ENCODE peak calls at places on chromosomes 16 and 17, in eight cellular contexts. One of them, this sample, is unnamed.

GRCh38 chr16:11217651-11218323 is 38.2 kb downstream of the SOCS1 start:
- DNase-seq in fibroblast of lung: no peak
- DNase-seq in heart left ventricle: no peak
- DNase-seq in upper lobe of left lung: no peak
- DNase-seq in sigmoid colon: no peak
- DNase-seq in breast epithelium: no peak
- DNase-seq in tibial artery: no peak
- DNase-seq in stomach: no peak
- DNase-seq in this sample: no peak

GRCh38 chr17:47862621-47863440 is 11.9 kb upstream of the SP6 start:
- DNase-seq in fibroblast of lung: peak; percentile 89
- DNase-seq in heart left ventricle: no peak
- DNase-seq in upper lobe of left lung: no peak
- DNase-seq in sigmoid colon: no peak
- DNase-seq in breast epithelium: no peak
- DNase-seq in tibial artery: no peak
- DNase-seq in stomach: no peak
- DNase-seq in this sample: no peak

GRCh38 chr17:56908061-56908542 is 5.7 kb downstream of the TRIM25 start:
- DNase-seq in fibroblast of lung: no peak
- DNase-seq in heart left ventricle: peak; percentile 75
- DNase-seq in upper lobe of left lung: peak; percentile 87
- DNase-seq in sigmoid colon: no peak
- DNase-seq in breast epithelium: no peak
- DNase-seq in tibial artery: peak; percentile 72
- DNase-seq in stomach: peak; percentile 58
- DNase-seq in this sample: no peak

GRCh38 chr16:2737238-2737605 is 15.2 kb upstream of the SRRM2 start:
- DNase-seq in fibroblast of lung: no peak
- DNase-seq in heart left ventricle: no peak
- DNase-seq in upper lobe of left lung: no peak
- DNase-seq in sigmoid colon: no peak
- DNase-seq in breast epithelium: no peak
- DNase-seq in tibial artery: no peak
- DNase-seq in stomach: no peak
- DNase-seq in this sample: no peak

GRCh38 chr17:3984719-3985444 is 20.6 kb upstream of the ATP2A3 start:
- DNase-seq in fibroblast of lung: no peak
- DNase-seq in heart left ventricle: no peak
- DNase-seq in upper lobe of left lung: no peak
- DNase-seq in sigmoid colon: no peak
- DNase-seq in breast epithelium: no peak
- DNase-seq in tibial artery: no peak
- DNase-seq in stomach: no peak
- DNase-seq in this sample: peak; percentile 7

GRCh38 chr17:6498356-6498755 is 54.1 kb downstream of the PIMREG start:
- DNase-seq in fibroblast of lung: no peak
- DNase-seq in heart left ventricle: no peak
- DNase-seq in upper lobe of left lung: no peak
- DNase-seq in sigmoid colon: peak; percentile 22
- DNase-seq in breast epithelium: peak; percentile 3
- DNase-seq in tibial artery: no peak
- DNase-seq in stomach: no peak
- DNase-seq in this sample: no peak

GRCh38 chr16:647173-647902 is 1.8 kb upstream of the WDR90 start:
- DNase-seq in fibroblast of lung: no peak
- DNase-seq in heart left ventricle: no peak
- DNase-seq in upper lobe of left lung: no peak
- DNase-seq in sigmoid colon: no peak
- DNase-seq in breast epithelium: no peak
- DNase-seq in tibial artery: no peak
- DNase-seq in stomach: peak; percentile 70
- DNase-seq in this sample: peak; percentile 59

GRCh38 chr17:35257080-35257701 is 14.3 kb downstream of the SLFN5 start:
- DNase-seq in fibroblast of lung: peak; percentile 69
- DNase-seq in heart left ventricle: no peak
- DNase-seq in upper lobe of left lung: peak; percentile 62
- DNase-seq in sigmoid colon: peak; percentile 74
- DNase-seq in breast epithelium: peak; percentile 92
- DNase-seq in tibial artery: no peak
- DNase-seq in stomach: peak; percentile 89
- DNase-seq in this sample: peak; percentile 81

GRCh38 chr17:55117063-55117611 is 147.6 kb upstream of the HLF start:
- DNase-seq in fibroblast of lung: no peak
- DNase-seq in heart left ventricle: no peak
- DNase-seq in upper lobe of left lung: no peak
- DNase-seq in sigmoid colon: no peak
- DNase-seq in breast epithelium: no peak
- DNase-seq in tibial artery: no peak
- DNase-seq in stomach: no peak
- DNase-seq in this sample: no peak

GRCh38 chr16:59067207-59067606 is 333.1 kb upstream of the GOT2 start:
- DNase-seq in fibroblast of lung: peak; percentile 21
- DNase-seq in heart left ventricle: peak; percentile 39
- DNase-seq in upper lobe of left lung: peak; percentile 40
- DNase-seq in sigmoid colon: no peak
- DNase-seq in breast epithelium: no peak
- DNase-seq in tibial artery: no peak
- DNase-seq in stomach: no peak
- DNase-seq in this sample: no peak

GRCh38 chr16:351804-352520 is 561 bp downstream of the AXIN1 start:
- DNase-seq in fibroblast of lung: no peak
- DNase-seq in heart left ventricle: no peak
- DNase-seq in upper lobe of left lung: no peak
- DNase-seq in sigmoid colon: no peak
- DNase-seq in breast epithelium: no peak
- DNase-seq in tibial artery: no peak
- DNase-seq in stomach: no peak
- DNase-seq in this sample: peak; percentile 77

GRCh38 chr17:31724026-31724425 is 135.0 kb downstream of the COPRS start:
- DNase-seq in fibroblast of lung: peak; percentile 85
- DNase-seq in heart left ventricle: no peak
- DNase-seq in upper lobe of left lung: no peak
- DNase-seq in sigmoid colon: no peak
- DNase-seq in breast epithelium: no peak
- DNase-seq in tibial artery: no peak
- DNase-seq in stomach: no peak
- DNase-seq in this sample: no peak

GRCh38 chr17:35161281-35161761 is 13.7 kb downstream of the UNC45B start:
- DNase-seq in fibroblast of lung: no peak
- DNase-seq in heart left ventricle: no peak
- DNase-seq in upper lobe of left lung: no peak
- DNase-seq in sigmoid colon: no peak
- DNase-seq in breast epithelium: no peak
- DNase-seq in tibial artery: peak; percentile 1
- DNase-seq in stomach: no peak
- DNase-seq in this sample: no peak

GRCh38 chr17:31690118-31690517 is 168.9 kb downstream of the COPRS start:
- DNase-seq in fibroblast of lung: peak; percentile 49
- DNase-seq in heart left ventricle: no peak
- DNase-seq in upper lobe of left lung: no peak
- DNase-seq in sigmoid colon: no peak
- DNase-seq in breast epithelium: no peak
- DNase-seq in tibial artery: no peak
- DNase-seq in stomach: no peak
- DNase-seq in this sample: no peak

GRCh38 chr16:397135-397661 is at the start of gene NME4:
- DNase-seq in fibroblast of lung: no peak
- DNase-seq in heart left ventricle: peak; percentile 51
- DNase-seq in upper lobe of left lung: no peak
- DNase-seq in sigmoid colon: peak; percentile 72
- DNase-seq in breast epithelium: no peak
- DNase-seq in tibial artery: no peak
- DNase-seq in stomach: no peak
- DNase-seq in this sample: no peak

GRCh38 chr17:81821603-81822311 is 11.3 kb downstream of the MCRIP1 start:
- DNase-seq in fibroblast of lung: peak; percentile 14
- DNase-seq in heart left ventricle: peak; percentile 90
- DNase-seq in upper lobe of left lung: peak; percentile 91
- DNase-seq in sigmoid colon: peak; percentile 93
- DNase-seq in breast epithelium: peak; percentile 88
- DNase-seq in tibial artery: peak; percentile 88
- DNase-seq in stomach: peak; percentile 96
- DNase-seq in this sample: peak; percentile 97

GRCh38 chr17:78722101-78722761 is 59.8 kb downstream of the CYTH1 start:
- DNase-seq in fibroblast of lung: no peak
- DNase-seq in heart left ventricle: peak; percentile 58
- DNase-seq in upper lobe of left lung: peak; percentile 72
- DNase-seq in sigmoid colon: peak; percentile 77
- DNase-seq in breast epithelium: no peak
- DNase-seq in tibial artery: no peak
- DNase-seq in stomach: no peak
- DNase-seq in this sample: no peak

GRCh38 chr16:83715217-83715920 is 92.4 kb upstream of the HSBP1 start:
- DNase-seq in fibroblast of lung: peak; percentile 32
- DNase-seq in heart left ventricle: no peak
- DNase-seq in upper lobe of left lung: peak; percentile 82
- DNase-seq in sigmoid colon: no peak
- DNase-seq in breast epithelium: peak; percentile 61
- DNase-seq in tibial artery: peak; percentile 73
- DNase-seq in stomach: peak; percentile 67
- DNase-seq in this sample: no peak

GRCh38 chr17:559699-560378 is 154.8 kb downstream of the VPS53 start:
- DNase-seq in fibroblast of lung: peak; percentile 93
- DNase-seq in heart left ventricle: peak; percentile 43
- DNase-seq in upper lobe of left lung: peak; percentile 55
- DNase-seq in sigmoid colon: peak; percentile 67
- DNase-seq in breast epithelium: no peak
- DNase-seq in tibial artery: peak; percentile 75
- DNase-seq in stomach: no peak
- DNase-seq in this sample: no peak
- H3K27ac ChIP-seq in fibroblast of lung: peak overlapping the region; percentile 30
- H3K27ac ChIP-seq in heart left ventricle: peak overlapping the region; percentile 65
- H3K27ac ChIP-seq in upper lobe of left lung: peak overlapping the region; percentile 81
- H3K27ac ChIP-seq in sigmoid colon: peak overlapping the region; percentile 47
- H3K27ac ChIP-seq in breast epithelium: peak overlapping the region; percentile 65
- H3K27ac ChIP-seq in tibial artery: peak overlapping the region; percentile 56
- H3K27ac ChIP-seq in stomach: peak overlapping the region; percentile 42
- H3K27ac ChIP-seq in this sample: no peak overlapping the region

GRCh38 chr16:24499193-24499814 is 40.1 kb upstream of the RBBP6 start:
- DNase-seq in fibroblast of lung: no peak
- DNase-seq in heart left ventricle: no peak
- DNase-seq in upper lobe of left lung: no peak
- DNase-seq in sigmoid colon: no peak
- DNase-seq in breast epithelium: no peak
- DNase-seq in tibial artery: no peak
- DNase-seq in stomach: no peak
- DNase-seq in this sample: no peak
- TF ChIP-seq CTCF in fibroblast of lung: peak; percentile 41
- TF ChIP-seq CTCF in heart left ventricle: no peak
- TF ChIP-seq CTCF in upper lobe of left lung: peak; percentile 29
- TF ChIP-seq CTCF in sigmoid colon: no peak
- TF ChIP-seq CTCF in breast epithelium: no peak
- TF ChIP-seq CTCF in tibial artery: no peak
- TF ChIP-seq CTCF in stomach: no peak
- TF ChIP-seq CTCF in this sample: no peak

GRCh38 chr17:1626333-1626732 is 2.3 kb downstream of the SLC43A2 start:
- DNase-seq in fibroblast of lung: no peak
- DNase-seq in heart left ventricle: no peak
- DNase-seq in upper lobe of left lung: no peak
- DNase-seq in sigmoid colon: no peak
- DNase-seq in breast epithelium: no peak
- DNase-seq in tibial artery: no peak
- DNase-seq in stomach: no peak
- DNase-seq in this sample: no peak
- H3K27ac ChIP-seq in fibroblast of lung: no peak overlapping the region
- H3K27ac ChIP-seq in heart left ventricle: no peak overlapping the region
- H3K27ac ChIP-seq in upper lobe of left lung: peak overlapping the region; percentile 96
- H3K27ac ChIP-seq in sigmoid colon: peak overlapping the region; percentile 92
- H3K27ac ChIP-seq in breast epithelium: peak overlapping the region; percentile 99
- H3K27ac ChIP-seq in tibial artery: no peak overlapping the region
- H3K27ac ChIP-seq in stomach: no peak overlapping the region
- H3K27ac ChIP-seq in this sample: no peak overlapping the region

GRCh38 chr17:45013021-45013997 is 38.1 kb downstream of the DCAKD start:
- DNase-seq in fibroblast of lung: no peak
- DNase-seq in heart left ventricle: peak; percentile 56
- DNase-seq in upper lobe of left lung: no peak
- DNase-seq in sigmoid colon: peak; percentile 75
- DNase-seq in breast epithelium: no peak
- DNase-seq in tibial artery: no peak
- DNase-seq in stomach: no peak
- DNase-seq in this sample: no peak

GRCh38 chr17:45018514-45019176 is 32.8 kb downstream of the DCAKD start:
- DNase-seq in fibroblast of lung: no peak
- DNase-seq in heart left ventricle: peak; percentile 54
- DNase-seq in upper lobe of left lung: no peak
- DNase-seq in sigmoid colon: no peak
- DNase-seq in breast epithelium: no peak
- DNase-seq in tibial artery: no peak
- DNase-seq in stomach: no peak
- DNase-seq in this sample: no peak

GRCh38 chr17:45019177-45019711 is 32.2 kb downstream of the DCAKD start:
- DNase-seq in fibroblast of lung: peak; percentile 39
- DNase-seq in heart left ventricle: peak; percentile 74
- DNase-seq in upper lobe of left lung: peak; percentile 29
- DNase-seq in sigmoid colon: peak; percentile 73
- DNase-seq in breast epithelium: no peak
- DNase-seq in tibial artery: no peak
- DNase-seq in stomach: peak; percentile 61
- DNase-seq in this sample: peak; percentile 60

GRCh38 chr17:45016237-45016636 is 35.2 kb downstream of the DCAKD start:
- DNase-seq in fibroblast of lung: no peak
- DNase-seq in heart left ventricle: no peak
- DNase-seq in upper lobe of left lung: no peak
- DNase-seq in sigmoid colon: no peak
- DNase-seq in breast epithelium: no peak
- DNase-seq in tibial artery: no peak
- DNase-seq in stomach: no peak
- DNase-seq in this sample: no peak

GRCh38 chr17:45016823-45017222 is 34.6 kb downstream of the DCAKD start:
- DNase-seq in fibroblast of lung: no peak
- DNase-seq in heart left ventricle: no peak
- DNase-seq in upper lobe of left lung: no peak
- DNase-seq in sigmoid colon: no peak
- DNase-seq in breast epithelium: no peak
- DNase-seq in tibial artery: no peak
- DNase-seq in stomach: no peak
- DNase-seq in this sample: no peak
- TF ChIP-seq CTCF in fibroblast of lung: peak; percentile 30
- TF ChIP-seq CTCF in heart left ventricle: no peak
- TF ChIP-seq CTCF in upper lobe of left lung: no peak
- TF ChIP-seq CTCF in sigmoid colon: no peak
- TF ChIP-seq CTCF in breast epithelium: no peak
- TF ChIP-seq CTCF in tibial artery: no peak
- TF ChIP-seq CTCF in stomach: no peak
- TF ChIP-seq CTCF in this sample: no peak

This sample was measured in pancreas.